ENCODE peak calls at places on chromosomes 3 and 15, in nine cellular contexts. V, K, U, I, B, R, C, S and Z are unnamed samples.

GRCh38 chr15:61951949-61952348 is 108.3 kb downstream of the VPS13C start:
- DNase-seq in V (no peak), K (no peak), U (no peak), I (peak), B (no peak), R (no peak), C (no peak), S (no peak), Z (no peak)

GRCh38 chr3:101963902-101964362 is 114.6 kb downstream of the NFKBIZ start:
- DNase-seq in V (no peak), K (peak), U (no peak), I (no peak), B (no peak), R (no peak), C (peak), S (no peak), Z (no peak)

GRCh38 chr3:165854696-165855095 is 17.5 kb upstream of the BCHE start:
- DNase-seq in V (no peak), K (no peak), U (no peak), I (peak), B (no peak), R (no peak), C (no peak), S (no peak), Z (no peak)

GRCh38 chr3:58274027-58274614 is 31.9 kb upstream of the RPP14 start:
- DNase-seq in V (no peak), K (no peak), U (no peak), I (no peak), B (no peak), R (no peak), C (peak), S (no peak), Z (no peak)

GRCh38 chr3:151909720-151910405 is 36.4 kb downstream of the SUCNR1 start:
- DNase-seq in V (no peak), K (no peak), U (no peak), I (no peak), B (no peak), R (no peak), C (peak), S (no peak), Z (no peak)

GRCh38 chr3:64773150-64773549 is 85.3 kb upstream of the ADAMTS9 start:
- DNase-seq in V (no peak), K (no peak), U (no peak), I (no peak), B (no peak), R (no peak), C (no peak), S (no peak), Z (no peak)

GRCh38 chr15:60555814-60556213 is 76.9 kb upstream of the ICE2 start:
- DNase-seq in V (no peak), K (no peak), U (no peak), I (no peak), B (no peak), R (no peak), C (no peak), S (no peak), Z (no peak)

GRCh38 chr15:78695046-78695671 is 54.1 kb upstream of the CHRNB4 start:
- DNase-seq in V (no peak), K (no peak), U (no peak), I (no peak), B (no peak), R (no peak), C (no peak), S (no peak), Z (no peak)

GRCh38 chr3:130635285-130635684 is 111.3 kb downstream of the PIK3R4 start:
- DNase-seq in V (no peak), K (no peak), U (no peak), I (no peak), B (no peak), R (no peak), C (no peak), S (no peak), Z (no peak)

GRCh38 chr15:52466134-52466701 is 62.5 kb downstream of the MYO5A start:
- DNase-seq in V (no peak), K (no peak), U (peak), I (peak), B (no peak), R (no peak), C (no peak), S (peak), Z (no peak)